ENCODE peak calls at places on chromosomes 1 and 21, in nine cellular contexts. I is body of pancreas, Z is transverse colon, Q is IMR-90, S is esophagus squamous epithelium, Y is vagina, A is right lobe of liver, X is ovary, F is heart left ventricle. M is an unnamed sample.

GRCh38 chr1:237671262-237671661 is 219.5 kb downstream of the ZP4 start:
- DNase-seq in I (no peak), Z (no peak), Q (no peak), S (no peak), Y (no peak), A (no peak), X (no peak), F (no peak), M (no peak)

GRCh38 chr1:61536174-61536573 is 188.8 kb downstream of the TM2D1 start:
- DNase-seq in I (no peak), Z (no peak), Q (no peak), S (no peak), Y (no peak), A (no peak), X (no peak), F (no peak), M (no peak)

GRCh38 chr21:16420086-16420724 is 690.4 kb downstream of the USP25 start:
- DNase-seq in I (peak), Z (no peak), Q (peak), S (no peak), Y (no peak), A (peak), X (peak), F (peak), M (peak)

GRCh38 chr1:160342953-160343869 is at the start of the genes COPA and NCSTN:
- DNase-seq in I (peak), Z (peak), Q (peak), S (peak), Y (peak), A (peak), X (peak), F (peak), M (peak)

GRCh38 chr1:186503210-186503609 is 42.3 kb upstream of the PDC start:
- DNase-seq in I (no peak), Z (no peak), Q (peak), S (no peak), Y (no peak), A (no peak), X (no peak), F (no peak), M (no peak)

GRCh38 chr1:74419611-74420010 is 92.8 kb downstream of the LRRC53 start:
- DNase-seq in I (no peak), Z (no peak), Q (no peak), S (no peak), Y (no peak), A (no peak), X (no peak), F (no peak), M (no peak)

GRCh38 chr1:112264010-112264409 is 132.0 kb upstream of the CTTNBP2NL start:
- DNase-seq in I (no peak), Z (no peak), Q (no peak), S (no peak), Y (no peak), A (no peak), X (no peak), F (peak), M (no peak)

GRCh38 chr1:23426828-23427227 is 2.3 kb upstream of the TCEA3 start:
- DNase-seq in I (no peak), Z (peak), Q (no peak), S (no peak), Y (no peak), A (no peak), X (no peak), F (no peak), M (no peak)

GRCh38 chr1:147641695-147642592 is 28.4 kb downstream of the ACP6 start:
- DNase-seq in I (peak), Z (peak), Q (peak), S (no peak), Y (no peak), A (no peak), X (no peak), F (no peak), M (peak)

GRCh38 chr1:194503209-194503608 is 1316.8 kb upstream of the B3GALT2 start:
- DNase-seq in I (no peak), Z (no peak), Q (no peak), S (no peak), Y (no peak), A (no peak), X (no peak), F (no peak), M (no peak)

GRCh38 chr1:109361114-109361513 is 36.6 kb downstream of the SORT1 start:
- DNase-seq in I (no peak), Z (no peak), Q (no peak), S (no peak), Y (no peak), A (no peak), X (no peak), F (no peak), M (no peak)

GRCh38 chr1:197948926-197949899 is 32.0 kb downstream of the LHX9 start:
- DNase-seq in I (no peak), Z (no peak), Q (no peak), S (no peak), Y (no peak), A (no peak), X (no peak), F (no peak), M (no peak)

GRCh38 chr1:77412794-77413530 is 131.1 kb downstream of the AK5 start:
- DNase-seq in I (no peak), Z (no peak), Q (no peak), S (no peak), Y (no peak), A (no peak), X (no peak), F (no peak), M (no peak)

GRCh38 chr1:76993036-76993435 is 125.8 kb downstream of the ST6GALNAC5 start:
- DNase-seq in I (no peak), Z (no peak), Q (no peak), S (no peak), Y (no peak), A (no peak), X (no peak), F (no peak), M (no peak)

GRCh38 chr1:172356620-172357019 is 63.9 kb upstream of the C1orf105 start:
- DNase-seq in I (no peak), Z (peak), Q (peak), S (no peak), Y (no peak), A (no peak), X (no peak), F (no peak), M (no peak)

GRCh38 chr1:50605186-50605875 is 182.1 kb upstream of the DMRTA2 start:
- DNase-seq in I (no peak), Z (peak), Q (peak), S (no peak), Y (no peak), A (no peak), X (no peak), F (no peak), M (no peak)

GRCh38 chr21:42183374-42184266 is 35.3 kb upstream of the ABCG1 start:
- DNase-seq in I (no peak), Z (no peak), Q (no peak), S (no peak), Y (no peak), A (no peak), X (no peak), F (no peak), M (no peak)

GRCh38 chr1:28437924-28438699 is 67.7 kb upstream of the RCC1 start:
- DNase-seq in I (peak), Z (peak), Q (peak), S (peak), Y (peak), A (peak), X (peak), F (peak), M (peak)

GRCh38 chr1:234602334-234603220 is 7.4 kb downstream of the IRF2BP2 start:
- DNase-seq in I (peak), Z (peak), Q (peak), S (no peak), Y (no peak), A (no peak), X (no peak), F (no peak), M (peak)

GRCh38 chr1:53366901-53367502 is 39.1 kb upstream of the LRP8 start:
- DNase-seq in I (peak), Z (no peak), Q (no peak), S (no peak), Y (no peak), A (peak), X (no peak), F (no peak), M (no peak)

GRCh38 chr1:214135886-214136285 is 145.1 kb upstream of the SMYD2 start:
- DNase-seq in I (no peak), Z (no peak), Q (no peak), S (no peak), Y (no peak), A (no peak), X (no peak), F (no peak), M (no peak)

GRCh38 chr1:44786138-44786840 is 1.7 kb downstream of the BEST4 start:
- DNase-seq in I (peak), Z (peak), Q (peak), S (no peak), Y (no peak), A (no peak), X (peak), F (peak), M (peak)

GRCh38 chr1:243364330-243364729 is 108.5 kb downstream of the SDCCAG8 start:
- DNase-seq in I (no peak), Z (no peak), Q (no peak), S (no peak), Y (no peak), A (no peak), X (no peak), F (no peak), M (no peak)

GRCh38 chr1:9453375-9454093 is 85.7 kb upstream of the SLC25A33 start:
- DNase-seq in I (no peak), Z (no peak), Q (no peak), S (no peak), Y (no peak), A (peak), X (no peak), F (no peak), M (no peak)

GRCh38 chr21:28554660-28555475 is 437.8 kb downstream of the LTN1 start:
- DNase-seq in I (no peak), Z (no peak), Q (peak), S (no peak), Y (no peak), A (no peak), X (no peak), F (no peak), M (no peak)

GRCh38 chr1:184624626-184625025 is 130.0 kb downstream of the EDEM3 start:
- DNase-seq in I (no peak), Z (no peak), Q (peak), S (no peak), Y (no peak), A (no peak), X (no peak), F (no peak), M (no peak)

GRCh38 chr1:156797212-156797871 is 19.3 kb downstream of the SH2D2A start:
- DNase-seq in I (no peak), Z (peak), Q (peak), S (no peak), Y (no peak), A (no peak), X (no peak), F (no peak), M (peak)

GRCh38 chr1:228996286-228996685 is 261.0 kb downstream of the RHOU start:
- DNase-seq in I (no peak), Z (no peak), Q (no peak), S (no peak), Y (peak), A (no peak), X (no peak), F (no peak), M (no peak)

GRCh38 chr21:25939396-25939761 is 204.6 kb downstream of the GABPA start:
- DNase-seq in I (no peak), Z (no peak), Q (no peak), S (no peak), Y (no peak), A (no peak), X (no peak), F (no peak), M (no peak)
- TF ChIP-seq POLR2A in I (no peak), Z (no peak), Q (no peak), S (no peak), Y (no peak), A (no peak), X (no peak), F (no peak), M (no peak)

GRCh38 chr1:41799723-41800122 is 119.0 kb downstream of the HIVEP3 start:
- DNase-seq in I (no peak), Z (no peak), Q (peak), S (no peak), Y (no peak), A (no peak), X (no peak), F (no peak), M (no peak)
- H3K27ac ChIP-seq in I (no peak), Z (no peak), Q (no peak), S (no peak), Y (no peak), A (no peak), X (no peak), F (no peak), M (no peak)

DNA sequence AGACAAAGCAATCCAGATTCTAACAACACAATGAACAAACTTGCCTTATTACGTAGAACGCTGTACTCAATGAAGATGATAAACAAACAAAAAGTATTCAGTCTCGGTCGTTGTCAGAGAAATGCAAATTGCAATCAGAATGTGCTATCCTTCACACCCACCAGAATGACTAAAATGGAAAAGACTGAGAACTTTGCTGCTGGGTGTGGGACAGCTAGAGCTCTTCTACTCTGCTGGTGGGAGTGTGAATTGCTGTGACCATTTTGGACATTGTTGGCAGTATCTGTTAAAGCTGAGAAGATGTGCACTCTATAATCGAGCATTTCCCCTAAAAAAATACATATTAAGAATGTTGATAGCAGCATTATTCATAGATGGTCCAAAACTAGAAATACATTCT is 111.4 kb downstream of the PEX14 start:
- DNase-seq in I (no peak), Z (no peak), Q (no peak), S (no peak), Y (no peak), A (no peak), X (no peak), F (no peak), M (no peak)
- TF ChIP-seq CTCF in I (no peak), Z (no peak), Q (no peak), S (no peak), Y (no peak), A (no peak), X (no peak), F (no peak), M (no peak)

DNA sequence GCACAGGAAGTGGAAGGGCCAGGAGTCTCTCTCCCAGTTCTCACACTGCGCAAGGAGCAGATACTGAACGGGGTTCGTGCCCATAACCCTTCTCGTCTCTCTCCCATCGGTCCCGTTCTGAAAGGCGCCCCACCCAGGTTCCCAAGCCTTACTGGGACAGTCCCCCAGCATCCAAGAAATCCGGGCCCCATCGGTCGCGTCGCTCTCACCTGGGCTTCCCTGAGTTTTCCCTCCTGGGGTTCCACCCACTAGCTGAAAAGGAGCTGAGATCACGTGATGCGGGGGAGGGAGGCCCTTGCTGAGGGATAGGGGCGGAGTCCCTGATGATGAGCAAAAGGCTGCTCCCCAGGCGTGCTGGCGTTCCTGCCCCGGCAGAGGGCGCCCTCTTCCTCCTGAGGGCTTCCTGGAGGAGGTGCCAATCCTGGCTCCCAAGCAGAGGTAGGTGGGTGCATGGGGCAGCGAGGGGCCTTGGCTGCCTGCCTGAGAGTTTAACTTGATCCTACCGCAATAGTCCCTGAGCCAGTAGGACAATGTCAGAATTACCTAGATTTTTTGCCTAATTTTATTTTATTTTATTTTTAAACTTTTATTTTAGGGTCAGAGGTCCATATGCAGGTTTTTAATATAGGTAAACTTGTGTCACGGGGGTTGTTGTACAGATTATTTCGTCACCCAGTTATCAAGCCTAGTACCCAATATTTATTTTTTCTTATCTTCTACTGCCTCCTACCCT is at the start of gene SPOCD1:
- DNase-seq in I (peak), Z (peak), Q (peak), S (peak), Y (no peak), A (peak), X (no peak), F (peak), M (peak)
- TF ChIP-seq POLR2A in I (no peak), Z (no peak), Q (no peak), S (no peak), Y (no peak), A (no peak), X (no peak), F (no peak), M (no peak)

GRCh38 chr21:17527240-17527639 is 14.4 kb downstream of the CXADR start:
- DNase-seq in I (no peak), Z (no peak), Q (peak), S (no peak), Y (no peak), A (no peak), X (no peak), F (no peak), M (no peak)
- H3K27ac ChIP-seq in I (peak), Z (no peak), Q (no peak), S (no peak), Y (no peak), A (no peak), X (no peak), F (no peak), M (peak)

GRCh38 chr1:89483010-89483756 is 41.4 kb upstream of the LRRC8B start:
- DNase-seq in I (peak), Z (peak), Q (peak), S (no peak), Y (no peak), A (peak), X (peak), F (peak), M (peak)
- TF ChIP-seq CTCF in I (peak), Z (peak), Q (peak), S (peak), Y (peak), A (peak), X (peak), F (peak), M (peak)

GRCh38 chr21:44517175-44517899 is 22.7 kb downstream of the KRTAP10-1 start:
- DNase-seq in I (peak), Z (no peak), Q (peak), S (no peak), Y (no peak), A (no peak), X (no peak), F (peak), M (no peak)
- TF ChIP-seq POLR2A in I (no peak), Z (no peak), Q (no peak), S (no peak), Y (no peak), A (no peak), X (no peak), F (no peak), M (no peak)